ENCODE peak calls at places on chromosomes 16 and 17, in five cellular contexts. K is esophagus squamous epithelium, N is adrenal gland, C is prostate gland, J is H1. F is an unnamed sample.

GRCh38 chr17:29068828-29069227 is 25.9 kb downstream of the PIPOX start:
- DNase-seq in N (no peak), J (no peak), C (no peak), K (no peak), F (no peak)

GRCh38 chr16:64174327-64174726 is 947.5 kb downstream of the CDH11 start:
- DNase-seq in J (no peak), C (no peak), N (no peak), K (no peak), F (no peak)

GRCh38 chr17:79385962-79386563 is 224.8 kb downstream of the RBFOX3 start:
- DNase-seq in J (no peak), K (no peak), C (no peak), N (no peak), F (no peak)

GRCh38 chr16:84829168-84829965 is 9.6 kb downstream of the CRISPLD2 start:
- DNase-seq in C (no peak), J (no peak), N (no peak), K (no peak), F (no peak)

GRCh38 chr16:71894229-71894920 is 956 bp upstream of the IST1 start:
- DNase-seq in J (peak), K (no peak), N (peak), C (peak), F (peak)

GRCh38 chr17:66778531-66778930 is 56.4 kb upstream of the CACNG5 start:
- DNase-seq in J (no peak), N (no peak), C (no peak), K (no peak), F (no peak)

GRCh38 chr17:28954886-28955285 is 3.6 kb upstream of the PHF12 start:
- DNase-seq in C (no peak), N (peak), J (no peak), K (no peak), F (no peak)

GRCh38 chr16:57128787-57129389 is 36.5 kb downstream of the CPNE2 start:
- DNase-seq in N (no peak), C (no peak), K (no peak), J (no peak), F (no peak)

GRCh38 chr16:66168777-66169176 is 197.7 kb upstream of the CDH5 start:
- DNase-seq in N (no peak), K (no peak), C (no peak), J (no peak), F (no peak)

GRCh38 chr16:50245417-50246298 is 20.7 kb upstream of the ADCY7 start:
- DNase-seq in K (no peak), J (no peak), N (no peak), C (no peak), F (no peak)

GRCh38 chr16:30982548-30983288 is 2.3 kb upstream of the HSD3B7 start:
- DNase-seq in C (no peak), K (no peak), N (no peak), J (no peak), F (no peak)

GRCh38 chr17:74977802-74978201 is 5.2 kb upstream of the HID1 start:
- DNase-seq in J (no peak), C (no peak), K (no peak), N (no peak), F (no peak)

GRCh38 chr16:15856901-15857778 is at the start of gene MYH11:
- DNase-seq in N (no peak), J (no peak), C (no peak), K (no peak), F (no peak)

GRCh38 chr17:36731806-36732205 is 130.4 kb downstream of the MRM1 start:
- DNase-seq in N (no peak), C (no peak), J (peak), K (no peak), F (no peak)

GRCh38 chr17:7313028-7313889 is 1.9 kb downstream of the GPS2 start:
- DNase-seq in C (no peak), J (no peak), N (no peak), K (no peak), F (no peak)

GRCh38 chr17:35797918-35798317 is 2.5 kb upstream of the MMP28 start:
- DNase-seq in C (no peak), N (no peak), J (no peak), K (no peak), F (no peak)

GRCh38 chr16:50591800-50592771 is 43.9 kb downstream of the NKD1 start:
- DNase-seq in C (peak), K (no peak), J (no peak), N (peak), F (no peak)

GRCh38 chr17:66185842-66186241 is 6.1 kb downstream of the CEP112 start:
- DNase-seq in K (no peak), J (no peak), C (no peak), N (no peak), F (no peak)

GRCh38 chr17:59154335-59154720 is 658 bp downstream of the SKA2 start:
- DNase-seq in J (no peak), C (peak), N (peak), K (no peak), F (peak)

GRCh38 chr17:56756536-56756935 is 77.2 kb downstream of the C17orf67 start:
- DNase-seq in K (no peak), N (no peak), J (no peak), C (no peak), F (no peak)

GRCh38 chr17:6712058-6712853 is 913 bp downstream of the SLC13A5 start:
- DNase-seq in K (no peak), N (peak), J (peak), C (no peak), F (no peak)

GRCh38 chr16:982152-983043 is 828 bp downstream of the SOX8 start:
- DNase-seq in N (no peak), K (no peak), J (no peak), C (no peak), F (no peak)
- H3K4me3 ChIP-seq in N (no peak), K (peak), J (peak), C (peak), F (peak)

GRCh38 chr17:27294689-27295630 is 1.0 kb downstream of the WSB1 start:
- DNase-seq in N (peak), J (no peak), C (peak), K (peak), F (peak)
- TF ChIP-seq POLR2A in N (peak), J (no peak), C (peak), K (peak), F (peak)

DNA sequence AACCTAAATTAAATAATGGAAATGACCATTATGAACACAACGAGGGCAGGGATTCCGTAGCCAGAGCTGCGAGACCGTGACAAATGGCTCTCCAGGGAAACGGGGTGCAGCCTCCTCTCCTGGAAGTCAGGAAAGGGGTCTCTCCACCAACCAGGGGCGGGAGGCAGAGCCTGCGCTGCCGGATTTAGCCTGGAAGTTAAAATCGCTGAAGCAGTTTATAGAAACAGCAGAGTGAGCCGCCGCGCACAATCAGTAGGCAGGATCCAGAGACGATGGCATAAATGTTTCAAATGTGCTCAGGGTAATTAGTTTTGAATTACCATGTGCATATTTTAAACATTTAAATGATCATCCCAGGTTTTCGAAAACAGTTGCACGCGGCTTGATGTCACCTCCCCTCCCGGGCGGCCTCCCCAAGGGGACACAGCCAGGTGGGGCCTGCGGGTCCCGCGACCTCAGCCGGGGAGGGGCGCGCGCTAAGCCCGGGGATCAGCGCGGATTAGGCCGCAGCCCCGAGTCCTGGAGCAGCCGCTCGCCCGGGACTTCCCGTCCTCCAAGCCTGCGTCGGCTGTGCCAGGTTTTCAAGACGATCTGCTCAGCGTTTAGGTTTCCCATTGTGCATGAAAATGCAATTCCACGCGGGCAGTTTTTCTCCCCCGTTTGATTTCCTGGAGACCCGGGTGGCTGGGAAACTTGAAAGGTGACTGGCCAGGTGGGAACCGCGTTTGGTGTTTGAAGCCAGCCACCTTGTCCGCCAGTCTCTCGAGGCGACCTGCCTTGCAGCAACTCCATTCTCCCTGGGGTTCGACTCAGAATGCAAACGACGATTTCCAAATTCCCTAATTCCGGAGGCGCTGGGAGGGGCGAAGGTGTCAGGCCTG is 78.3 kb downstream of the RPA1 start:
- DNase-seq in K (no peak), C (no peak), N (no peak), J (no peak), F (no peak)
- H3K4me3 ChIP-seq in K (peak), C (no peak), N (no peak), J (peak), F (no peak)

GRCh38 chr16:88774544-88775393 is 10.3 kb downstream of the PIEZO1 start:
- DNase-seq in C (no peak), N (no peak), J (no peak), K (no peak), F (no peak)
- TF ChIP-seq POLR2A in C (no peak), N (no peak), J (no peak), K (no peak), F (no peak)

DNA sequence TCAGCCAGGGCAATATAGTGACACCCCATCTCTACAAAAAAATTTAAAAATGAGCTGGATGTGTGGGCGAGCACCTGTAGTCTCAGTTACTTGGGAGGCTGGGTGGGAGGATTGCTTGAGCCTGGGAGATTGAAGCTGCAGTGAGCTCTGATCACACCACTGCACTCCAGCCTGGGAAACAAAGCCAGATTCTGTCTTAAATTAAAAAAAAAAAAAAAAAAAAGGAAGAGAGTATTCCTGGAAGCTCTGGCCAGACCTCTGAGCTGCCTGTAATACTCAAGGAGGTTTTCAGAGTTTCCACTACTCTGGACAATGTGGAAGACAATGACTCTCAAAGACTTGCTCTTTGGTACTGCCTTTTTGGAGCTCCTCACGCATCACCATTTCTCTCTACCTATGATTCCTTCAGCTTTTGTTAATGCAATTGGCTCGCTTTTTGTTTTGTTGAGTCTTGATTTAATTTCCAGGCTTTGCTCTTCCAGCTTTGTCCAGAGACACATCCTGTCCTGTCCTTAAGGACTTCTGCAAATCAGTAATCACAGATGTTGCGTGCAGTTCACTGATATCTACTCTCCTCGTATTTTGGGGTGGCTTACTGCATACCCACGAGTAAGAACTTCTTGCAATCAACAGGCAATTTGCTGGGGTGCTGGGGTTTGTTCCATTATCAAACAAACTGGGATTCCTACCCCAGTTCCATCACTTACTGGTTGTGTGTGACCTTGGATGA is 10.8 kb downstream of the CHD9 start:
- DNase-seq in N (no peak), C (no peak), K (no peak), J (no peak), F (no peak)
- H3K4me3 ChIP-seq in N (no peak), C (no peak), K (no peak), J (no peak), F (no peak)

DNA sequence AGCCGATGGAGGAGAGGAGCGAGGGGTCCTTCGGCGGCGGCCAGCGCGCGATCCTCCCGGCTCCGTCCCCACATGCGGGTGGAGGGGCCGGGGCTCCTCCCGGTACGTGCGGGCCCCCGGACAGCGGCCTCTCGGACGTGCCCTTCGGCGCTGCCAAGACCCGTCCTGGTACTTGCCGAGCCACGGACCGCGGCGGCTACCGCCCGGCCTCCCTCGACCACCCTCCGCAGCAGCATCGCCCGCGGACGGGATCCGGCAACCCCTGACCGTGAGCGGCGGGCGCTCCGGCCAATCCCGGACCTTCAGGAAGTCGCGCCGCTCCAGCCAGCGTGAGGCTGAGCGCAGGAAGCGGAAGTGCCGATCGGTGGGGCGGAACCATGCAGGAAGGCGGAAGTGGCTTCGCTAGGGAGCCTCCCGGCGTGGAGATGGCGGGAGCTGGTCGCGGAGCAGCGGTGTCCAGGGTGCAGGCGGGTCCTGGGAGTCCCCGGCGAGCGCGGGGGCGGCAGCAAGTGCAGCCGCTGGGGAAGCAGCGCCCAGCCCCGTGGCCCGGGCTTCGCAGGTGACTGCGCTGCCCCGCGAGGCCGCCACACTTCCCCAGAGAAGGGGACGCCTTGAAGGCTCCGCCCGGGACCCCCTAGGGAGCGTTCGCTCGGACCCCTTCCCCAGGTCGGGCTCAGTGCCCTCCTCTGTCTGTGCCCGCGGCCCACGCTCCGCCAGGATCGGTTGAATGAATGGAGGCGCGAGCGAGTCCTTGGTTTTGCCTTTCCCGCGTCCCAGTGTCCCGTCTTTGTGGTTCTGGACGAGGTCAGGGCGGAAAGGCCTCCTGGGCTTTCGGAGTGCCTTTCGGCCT is at the start of the genes CCDC137 and OXLD1:
- DNase-seq in C (peak), N (peak), J (peak), K (peak), F (peak)
- TF ChIP-seq POLR2A in C (peak), N (peak), J (peak), K (peak), F (peak)

DNA sequence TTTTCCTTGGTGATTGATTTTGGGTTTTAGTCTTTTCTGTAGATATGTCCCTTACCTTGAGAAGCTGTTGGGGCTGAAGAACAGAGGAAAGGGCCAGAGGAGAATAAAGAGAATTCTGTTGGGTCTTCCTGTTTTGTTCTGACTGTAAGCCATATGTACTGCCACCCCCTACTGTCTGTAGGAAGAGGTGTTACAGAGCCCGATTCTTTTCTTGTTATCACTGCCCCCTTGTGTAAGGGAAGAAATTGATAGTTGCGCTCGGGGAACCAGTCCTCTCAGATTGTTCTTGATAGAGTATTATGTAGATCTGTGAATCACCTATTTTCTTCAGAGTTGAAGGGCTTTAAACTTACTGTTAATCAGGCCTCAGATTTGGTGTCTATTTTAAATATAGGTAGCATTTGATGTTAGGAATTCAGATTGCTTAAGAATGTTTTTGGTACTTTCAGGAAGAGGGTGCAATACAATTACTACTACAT is 2.4 kb downstream of the TANC2 start:
- DNase-seq in K (no peak), N (peak), C (peak), J (no peak), F (no peak)
- H3K4me3 ChIP-seq in K (no peak), N (no peak), C (no peak), J (no peak), F (no peak)

F was measured in tibial nerve.